ENCODE peak calls at places on chromosomes 4 and X, in five cellular contexts. Z is heart right ventricle; S is NAMALWA; M is activated T-helper 1 cell treated with anti-CD3 and anti-CD28 coated beads, Interleukin-2, amount 50 U/mL, for 16 hours; N is NCI-H1417. H is an unnamed sample.

GRCh38 chrX:129058405-129058804 is 464.9 kb downstream of the SMARCA1 start:
- DNase-seq in Z (no peak), S (peak), M (no peak), N (no peak), H (no peak)

GRCh38 chr4:1209821-1210220 is 37.4 kb upstream of the SPON2 start:
- DNase-seq in Z (peak), S (no peak), M (no peak), N (no peak), H (peak)

GRCh38 chr4:7705062-7705461 is 234.6 kb downstream of the AFAP1 start:
- DNase-seq in Z (peak), S (peak), M (no peak), N (no peak), H (peak)

GRCh38 chrX:69130448-69130847 is 34.8 kb downstream of the PJA1 start:
- DNase-seq in Z (no peak), S (no peak), M (no peak), N (peak), H (no peak)

GRCh38 chrX:117840645-117841044 is 276.0 kb downstream of the KLHL13 start:
- DNase-seq in Z (no peak), S (no peak), M (no peak), N (no peak), H (no peak)

GRCh38 chr4:8163026-8163425 is 4.4 kb upstream of the ABLIM2 start:
- DNase-seq in Z (no peak), S (no peak), M (no peak), N (no peak), H (no peak)

GRCh38 chrX:117996408-117996807 is 120.2 kb downstream of the KLHL13 start:
- DNase-seq in Z (no peak), S (no peak), M (no peak), N (no peak), H (no peak)

GRCh38 chrX:154351183-154352011 is 23.0 kb downstream of the FLNA start:
- DNase-seq in Z (no peak), S (no peak), M (no peak), N (no peak), H (no peak)

GRCh38 chrX:46262299-46262698 is 282.9 kb downstream of the ZNF674 start:
- DNase-seq in Z (no peak), S (no peak), M (no peak), N (no peak), H (no peak)

GRCh38 chr4:161767116-161767515 is 396.7 kb downstream of the FSTL5 start:
- DNase-seq in Z (no peak), S (no peak), M (no peak), N (no peak), H (no peak)

GRCh38 chr4:4752576-4753401 is 106.7 kb upstream of the MSX1 start:
- DNase-seq in Z (no peak), S (no peak), M (no peak), N (no peak), H (no peak)

GRCh38 chr4:186854256-186854655 is 130.6 kb upstream of the FAT1 start:
- DNase-seq in Z (no peak), S (no peak), M (no peak), N (no peak), H (no peak)

GRCh38 chr4:153792007-153792892 is 3.4 kb upstream of the SFRP2 start:
- DNase-seq in Z (no peak), S (no peak), M (no peak), N (peak), H (no peak)

H was measured in left ventricle myocardium inferior.